ENCODE peak calls at places on chromosomes 16 and 17, in seven cellular contexts. T is tibial nerve, C is transverse colon, H is brain microvascular endothelial cell, L is AG04450, W is AG10803, G is progenitor cell of endocrine pancreas. X is an unnamed sample.
A peak's percentile ranks its signal among the peaks of the same experiment; 100 is the strongest.

GRCh38 chr17:77206557-77206956 is 65.8 kb downstream of the SEC14L1 start:
- DNase-seq in T (no peak), C (no peak), H (no peak), L (no peak), W (no peak), G (no peak), X (no peak)

GRCh38 chr16:86224126-86224525 is 286.2 kb upstream of the FOXF1 start:
- DNase-seq in T (no peak), C (no peak), H (no peak), L (no peak), W (no peak), G (no peak), X (no peak)

GRCh38 chr17:50768348-50768761 is 1.0 kb upstream of the ANKRD40CL start:
- DNase-seq in T (no peak), C (peak; percentile 95), H (no peak), L (no peak), W (no peak), G (no peak), X (peak; percentile 37)

GRCh38 chr17:7932483-7932891 is 481 bp downstream of the CNTROB start:
- DNase-seq in T (peak; percentile 22), C (peak; percentile 43), H (peak; percentile 4), L (no peak), W (peak; percentile 22), G (no peak), X (no peak)

GRCh38 chr17:10772425-10773380 is 31.2 kb downstream of the TMEM238L start:
- DNase-seq in T (no peak), C (peak; percentile 87), H (peak; percentile 32), L (no peak), W (no peak), G (no peak), X (peak; percentile 26)

GRCh38 chr17:29620271-29620670 is 2.4 kb downstream of the CORO6 start:
- DNase-seq in T (no peak), C (no peak), H (no peak), L (no peak), W (peak; percentile 9), G (no peak), X (peak; percentile 33)

GRCh38 chr17:59839646-59840328 is 53.0 kb downstream of the TUBD1 start:
- DNase-seq in T (no peak), C (no peak), H (peak; percentile 26), L (no peak), W (peak; percentile 58), G (no peak), X (no peak)

GRCh38 chr16:3148256-3149192 is 13.7 kb downstream of the ZNF213 start:
- DNase-seq in T (no peak), C (no peak), H (no peak), L (no peak), W (no peak), G (no peak), X (no peak)

GRCh38 chr17:64001763-64002529 is 3.8 kb downstream of the PRR29 start:
- DNase-seq in T (no peak), C (no peak), H (no peak), L (no peak), W (peak; percentile 29), G (no peak), X (no peak)

GRCh38 chr16:67021321-67021720 is 7.6 kb upstream of the CBFB start:
- DNase-seq in T (no peak), C (peak; percentile 2), H (no peak), L (no peak), W (no peak), G (no peak), X (no peak)

GRCh38 chr17:83190601-83191387 is 111.4 kb downstream of the METRNL start:
- DNase-seq in T (no peak), C (no peak), H (no peak), L (no peak), W (no peak), G (no peak), X (no peak)

GRCh38 chr16:73171380-73171779 is 123.5 kb upstream of the ZFHX3 start:
- DNase-seq in T (no peak), C (peak; percentile 29), H (no peak), L (no peak), W (no peak), G (no peak), X (no peak)

GRCh38 chr16:1119766-1120611 is 23.9 kb upstream of the C1QTNF8 start:
- DNase-seq in T (no peak), C (no peak), H (no peak), L (no peak), W (no peak), G (no peak), X (no peak)

GRCh38 chr17:65022751-65023421 is 33.7 kb downstream of the GNA13 start:
- DNase-seq in T (no peak), C (no peak), H (peak; percentile 36), L (no peak), W (peak; percentile 76), G (no peak), X (peak; percentile 32)

GRCh38 chr16:80994451-80994850 is 12.2 kb downstream of the CMC2 start:
- DNase-seq in T (no peak), C (no peak), H (no peak), L (no peak), W (no peak), G (no peak), X (no peak)

GRCh38 chr17:31248986-31249385 is 48.1 kb downstream of the OMG start:
- DNase-seq in T (no peak), C (no peak), H (peak; percentile 31), L (peak; percentile 21), W (peak; percentile 74), G (no peak), X (no peak)

GRCh38 chr16:52497067-52497816 is 49.7 kb downstream of the TOX3 start:
- DNase-seq in T (no peak), C (no peak), H (no peak), L (no peak), W (no peak), G (no peak), X (no peak)

GRCh38 chr16:89402962-89403361 is 87.4 kb downstream of the ANKRD11 start:
- DNase-seq in T (no peak), C (no peak), H (no peak), L (no peak), W (no peak), G (no peak), X (no peak)

GRCh38 chr17:8289103-8289397 is 580 bp downstream of the RANGRF start:
- DNase-seq in T (no peak), C (no peak), H (peak; percentile 44), L (no peak), W (no peak), G (no peak), X (peak; percentile 7)

GRCh38 chr17:21105081-21105480 is 21.7 kb upstream of the DHRS7B start:
- DNase-seq in T (no peak), C (no peak), H (no peak), L (no peak), W (no peak), G (no peak), X (no peak)

GRCh38 chr16:89060207-89060794 is 33.4 kb upstream of the ACSF3 start:
- DNase-seq in T (no peak), C (no peak), H (no peak), L (no peak), W (no peak), G (no peak), X (no peak)

GRCh38 chr17:81832608-81833159 is 407 bp downstream of the MCRIP1 start:
- DNase-seq in T (peak; percentile 18), C (no peak), H (no peak), L (no peak), W (peak; percentile 19), G (peak; percentile 24), X (no peak)

GRCh38 chr17:418421-418751 is 65.8 kb upstream of the RPH3AL start:
- DNase-seq in T (no peak), C (no peak), H (no peak), L (no peak), W (no peak), G (no peak), X (no peak)

GRCh38 chr17:37417852-37418251 is 11.2 kb downstream of the TADA2A start:
- DNase-seq in T (no peak), C (no peak), H (peak; percentile 4), L (no peak), W (no peak), G (no peak), X (no peak)

GRCh38 chr17:48754500-48755261 is 26.1 kb upstream of the HOXB13 start:
- DNase-seq in T (no peak), C (no peak), H (no peak), L (no peak), W (no peak), G (no peak), X (no peak)

DNA sequence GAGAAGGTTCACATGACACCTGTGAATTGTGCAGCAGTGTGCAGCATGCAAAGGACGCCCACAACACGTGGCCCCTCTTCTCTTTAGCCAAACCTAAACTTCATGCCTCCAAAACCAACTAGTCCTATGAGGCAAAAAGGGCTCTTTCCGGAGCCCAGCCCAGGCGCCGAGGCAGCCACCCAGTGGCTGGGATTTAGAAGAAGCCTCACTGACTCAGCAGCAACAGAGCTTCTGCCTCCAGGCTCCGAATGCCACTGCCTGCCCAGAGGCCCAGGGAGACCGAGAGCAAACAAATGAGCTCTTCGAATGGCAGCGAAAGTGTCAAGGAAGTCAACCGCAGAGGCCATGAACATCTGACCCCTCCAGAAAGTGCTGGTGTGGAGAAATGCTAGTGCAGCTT is 157.9 kb upstream of the RPL38 start:
- DNase-seq in T (no peak), C (no peak), H (no peak), L (no peak), W (no peak), G (no peak), X (no peak)
- TF ChIP-seq CTCF in T (no peak), C (no peak), H (no peak), L (no peak), W (no peak), G (no peak), X (no peak)

GRCh38 chr16:79767597-79768280 is 167.2 kb upstream of the MAF start:
- DNase-seq in T (peak; percentile 9), C (peak; percentile 57), H (peak; percentile 37), L (no peak), W (peak; percentile 42), G (no peak), X (no peak)
- TF ChIP-seq CTCF in T (no peak), C (peak; percentile 30), H (peak; percentile 74), L (peak; percentile 34), W (peak; percentile 59), G (no peak), X (no peak)

GRCh38 chr16:56310685-56311084 is 114.7 kb downstream of the AMFR start:
- DNase-seq in T (no peak), C (no peak), H (no peak), L (no peak), W (no peak), G (no peak), X (no peak)

GRCh38 chr16:56312028-56312300 is 113.4 kb downstream of the AMFR start:
- DNase-seq in T (no peak), C (no peak), H (no peak), L (no peak), W (no peak), G (no peak), X (no peak)

GRCh38 chr16:56312556-56312955 is 112.8 kb downstream of the AMFR start:
- DNase-seq in T (no peak), C (no peak), H (no peak), L (no peak), W (no peak), G (no peak), X (no peak)

GRCh38 chr16:56314244-56314850 is 111.0 kb downstream of the AMFR start:
- DNase-seq in T (no peak), C (no peak), H (no peak), L (no peak), W (no peak), G (no peak), X (no peak)

GRCh38 chr16:56311208-56312027 is 113.9 kb downstream of the AMFR start:
- DNase-seq in T (no peak), C (no peak), H (no peak), L (no peak), W (no peak), G (no peak), X (no peak)
- TF ChIP-seq CTCF in T (no peak), C (no peak), H (peak; percentile 26), L (no peak), W (no peak), G (peak; percentile 23), X (peak; percentile 43)

GRCh38 chr16:9820481-9821246 is 361.6 kb downstream of the GRIN2A start:
- DNase-seq in T (no peak), C (no peak), H (no peak), L (no peak), W (no peak), G (peak; percentile 12), X (no peak)
- TF ChIP-seq CTCF in T (no peak), C (no peak), H (no peak), L (no peak), W (no peak), G (peak; percentile 60), X (no peak)

X was measured in HCT116.